ENCODE peak calls at places on chromosomes 16 and 17, in four cellular contexts. Z is left ventricle myocardium inferior, G is cardiac muscle cell, H is adrenal gland. X is an unnamed sample.
A peak's percentile ranks its signal among the peaks of the same experiment; 100 is the strongest.

GRCh38 chr16:53080345-53081031 is 25.7 kb downstream of the CHD9 start:
- DNase-seq in Z (peak; percentile 61), G (peak; percentile 90), H (peak; percentile 83), X (no peak)

GRCh38 chr17:34542700-34543336 is 36.6 kb upstream of the TMEM132E start:
- DNase-seq in G (peak; percentile 22), H (no peak), Z (no peak), X (peak; percentile 36)

GRCh38 chr17:35479271-35479670 is 30.7 kb upstream of the SLFN13 start:
- DNase-seq in H (no peak), Z (no peak), G (no peak), X (no peak)

GRCh38 chr16:4433914-4434787 is 8.5 kb downstream of the DNAJA3 start:
- DNase-seq in H (no peak), Z (no peak), G (no peak), X (no peak)

GRCh38 chr17:2028234-2028614 is 1.7 kb upstream of the DPH1 start:
- DNase-seq in G (no peak), H (no peak), Z (no peak), X (no peak)

GRCh38 chr16:14248791-14249190 is 177.7 kb downstream of the MRTFB start:
- DNase-seq in G (no peak), H (no peak), Z (no peak), X (no peak)

GRCh38 chr16:57531253-57531575 is 5.2 kb downstream of the CCDC102A start:
- DNase-seq in G (no peak), Z (no peak), H (no peak), X (no peak)

GRCh38 chr17:41739661-41740352 is 5.4 kb upstream of the HAP1 start:
- DNase-seq in Z (no peak), G (no peak), H (no peak), X (no peak)

GRCh38 chr17:30104575-30105339 is 11.9 kb upstream of the NSRP1 start:
- DNase-seq in H (peak; percentile 81), G (peak; percentile 91), Z (peak; percentile 62), X (peak; percentile 57)

GRCh38 chr16:69240336-69240735 is 53.4 kb downstream of the SNTB2 start:
- DNase-seq in H (no peak), G (no peak), Z (no peak), X (no peak)

GRCh38 chr17:28124962-28125361 is 82.5 kb downstream of the NLK start:
- DNase-seq in Z (no peak), G (no peak), H (no peak), X (no peak)

GRCh38 chr16:47058295-47059086 is 85.0 kb upstream of the DNAJA2 start:
- DNase-seq in Z (no peak), H (peak; percentile 54), G (peak; percentile 54), X (no peak)

GRCh38 chr17:66281671-66282369 is 20.6 kb upstream of the PRKCA start:
- DNase-seq in H (no peak), G (no peak), Z (no peak), X (no peak)

GRCh38 chr17:61406871-61407210 is 7.2 kb downstream of the TBX2 start:
- DNase-seq in Z (no peak), H (peak; percentile 8), G (no peak), X (no peak)

GRCh38 chr17:12089809-12090384 is 69.2 kb downstream of the MAP2K4 start:
- DNase-seq in G (peak; percentile 28), H (no peak), Z (no peak), X (no peak)

GRCh38 chr16:84138824-84139627 is 6.0 kb downstream of the HSDL1 start:
- DNase-seq in H (peak; percentile 47), G (no peak), Z (no peak), X (no peak)

GRCh38 chr16:10868562-10869469 is 8.2 kb upstream of the CIITA start:
- DNase-seq in H (peak; percentile 42), Z (peak; percentile 52), G (no peak), X (no peak)

GRCh38 chr16:59030923-59031485 is 296.9 kb upstream of the GOT2 start:
- DNase-seq in G (no peak), H (no peak), Z (no peak), X (no peak)

GRCh38 chr17:1239210-1239609 is 31.0 kb upstream of the BHLHA9 start:
- DNase-seq in Z (no peak), H (no peak), G (peak; percentile 93), X (no peak)

GRCh38 chr16:12796498-12796897 is 7.2 kb downstream of the CPPED1 start:
- DNase-seq in G (no peak), Z (no peak), H (no peak), X (no peak)

GRCh38 chr17:49632201-49632600 is 45.7 kb downstream of the SPOP start:
- DNase-seq in Z (no peak), H (no peak), G (no peak), X (no peak)

GRCh38 chr17:83195330-83196087 is 116.1 kb downstream of the METRNL start:
- DNase-seq in G (peak; percentile 34), Z (peak; percentile 60), H (peak; percentile 13), X (no peak)

GRCh38 chr17:73586921-73587680 is 57.1 kb downstream of the SDK2 start:
- DNase-seq in G (no peak), H (peak; percentile 58), Z (peak; percentile 48), X (no peak)

GRCh38 chr17:83100220-83100852 is 20.9 kb downstream of the METRNL start:
- DNase-seq in Z (no peak), H (peak; percentile 73), G (no peak), X (no peak)

GRCh38 chr17:82882715-82883446 is 43.1 kb upstream of the ZNF750 start:
- DNase-seq in H (peak; percentile 32), Z (no peak), G (no peak), X (peak; percentile 88)

GRCh38 chr16:81901483-81901882 is 109.8 kb downstream of the SDR42E1 start:
- DNase-seq in H (peak; percentile 37), G (no peak), Z (no peak), X (no peak)

GRCh38 chr16:17396762-17397498 is 73.8 kb downstream of the XYLT1 start:
- DNase-seq in G (peak; percentile 89), Z (no peak), H (peak; percentile 76), X (peak; percentile 43)

GRCh38 chr17:6752068-6752909 is 3.6 kb upstream of the XAF1 start:
- DNase-seq in H (peak; percentile 51), Z (no peak), G (peak; percentile 100), X (no peak)

GRCh38 chr17:37261286-37261685 is 114.5 kb upstream of the C17orf78 start:
- DNase-seq in Z (no peak), H (no peak), G (peak; percentile 50), X (no peak)

GRCh38 chr17:82936768-82937171 is 96.9 kb upstream of the ZNF750 start:
- DNase-seq in G (no peak), Z (peak; percentile 12), H (peak; percentile 9), X (no peak)

GRCh38 chr17:49977463-49978389 is 8.7 kb downstream of the DLX4 start:
- DNase-seq in G (no peak), Z (no peak), H (no peak), X (no peak)

GRCh38 chr17:3033741-3034577 is 29.4 kb downstream of the OR1D5 start:
- DNase-seq in H (no peak), G (no peak), Z (no peak), X (no peak)

GRCh38 chr16:79430129-79430789 is 170.3 kb downstream of the MAF start:
- DNase-seq in G (no peak), Z (no peak), H (no peak), X (no peak)

GRCh38 chr17:38608648-38609047 is 2.9 kb upstream of the SRCIN1 start:
- DNase-seq in G (no peak), H (no peak), Z (no peak), X (no peak)

GRCh38 chr17:47742319-47743181 is 9.5 kb downstream of the TBX21 start:
- DNase-seq in H (no peak), Z (no peak), G (peak; percentile 19), X (peak; percentile 34)

GRCh38 chr17:82804442-82805191 is 35.2 kb downstream of the ZNF750 start:
- DNase-seq in G (peak; percentile 79), H (peak; percentile 49), Z (peak; percentile 86), X (no peak)

GRCh38 chr16:64882385-64882784 is 239.5 kb downstream of the CDH11 start:
- DNase-seq in Z (peak; percentile 27), G (peak; percentile 13), H (peak; percentile 37), X (no peak)

GRCh38 chr16:64880994-64881393 is 240.9 kb downstream of the CDH11 start:
- DNase-seq in Z (no peak), H (no peak), G (peak; percentile 30), X (no peak)

DNA sequence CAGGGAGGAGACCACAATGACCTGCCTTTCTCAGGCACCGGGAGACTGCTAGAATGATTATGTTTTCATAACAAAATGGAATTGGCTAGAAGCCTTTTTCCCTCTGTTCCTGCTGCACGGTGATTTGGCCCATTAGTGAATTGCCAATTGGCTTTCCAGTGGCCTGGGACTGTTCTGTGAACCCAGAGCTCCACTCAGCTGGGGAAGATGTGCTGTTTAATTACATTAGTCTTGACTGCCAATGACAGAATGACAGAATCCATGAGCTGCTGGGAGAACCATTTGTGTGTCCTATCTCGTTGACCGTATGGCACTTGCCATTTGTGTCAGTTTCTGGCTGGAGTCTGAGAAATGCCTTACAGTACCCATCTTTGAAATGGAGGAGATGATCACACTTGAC is 242.9 kb downstream of the CDH11 start:
- DNase-seq in H (no peak), Z (no peak), G (no peak), X (no peak)
- H3K9me3 ChIP-seq in H (no peaks in the 10 kb centered on the region), Z (no peaks in the 10 kb centered on the region), G (no peaks in the 10 kb centered on the region), X (peaks cover 4% of the 10 kb centered on the region)

GRCh38 chr16:35440875-35441274 is 1981.5 kb downstream of the TP53TG3F start:
- DNase-seq in G (no peak), Z (no peak), H (no peak), X (no peak)
- H3K9me3 ChIP-seq in G (no peaks in the 10 kb centered on the region), Z (peaks cover 34% of the 10 kb centered on the region), H (no peaks in the 10 kb centered on the region), X (peaks cover 16% of the 10 kb centered on the region)

GRCh38 chr17:16622540-16623277 is 30.9 kb downstream of the ZNF624 start:
- DNase-seq in H (no peak), G (no peak), Z (no peak), X (no peak)
- H3K9me3 ChIP-seq in H (peaks cover 4% of the 10 kb centered on the region), G (peaks cover 7% of the 10 kb centered on the region), Z (peaks cover 100% of the 10 kb centered on the region), X (peaks cover 88% of the 10 kb centered on the region)

GRCh38 chr16:35750701-35751104 is 2291.3 kb downstream of the TP53TG3F start:
- DNase-seq in G (no peak), H (no peak), Z (no peak), X (no peak)

GRCh38 chr16:35752012-35752772 is 2292.8 kb downstream of the TP53TG3F start:
- DNase-seq in G (no peak), Z (no peak), H (no peak), X (no peak)

GRCh38 chr16:35750157-35750689 is 2290.8 kb downstream of the TP53TG3F start:
- DNase-seq in H (no peak), G (no peak), Z (no peak), X (no peak)

GRCh38 chr16:35752773-35753558 is 2293.6 kb downstream of the TP53TG3F start:
- DNase-seq in H (no peak), G (no peak), Z (no peak), X (no peak)

DNA sequence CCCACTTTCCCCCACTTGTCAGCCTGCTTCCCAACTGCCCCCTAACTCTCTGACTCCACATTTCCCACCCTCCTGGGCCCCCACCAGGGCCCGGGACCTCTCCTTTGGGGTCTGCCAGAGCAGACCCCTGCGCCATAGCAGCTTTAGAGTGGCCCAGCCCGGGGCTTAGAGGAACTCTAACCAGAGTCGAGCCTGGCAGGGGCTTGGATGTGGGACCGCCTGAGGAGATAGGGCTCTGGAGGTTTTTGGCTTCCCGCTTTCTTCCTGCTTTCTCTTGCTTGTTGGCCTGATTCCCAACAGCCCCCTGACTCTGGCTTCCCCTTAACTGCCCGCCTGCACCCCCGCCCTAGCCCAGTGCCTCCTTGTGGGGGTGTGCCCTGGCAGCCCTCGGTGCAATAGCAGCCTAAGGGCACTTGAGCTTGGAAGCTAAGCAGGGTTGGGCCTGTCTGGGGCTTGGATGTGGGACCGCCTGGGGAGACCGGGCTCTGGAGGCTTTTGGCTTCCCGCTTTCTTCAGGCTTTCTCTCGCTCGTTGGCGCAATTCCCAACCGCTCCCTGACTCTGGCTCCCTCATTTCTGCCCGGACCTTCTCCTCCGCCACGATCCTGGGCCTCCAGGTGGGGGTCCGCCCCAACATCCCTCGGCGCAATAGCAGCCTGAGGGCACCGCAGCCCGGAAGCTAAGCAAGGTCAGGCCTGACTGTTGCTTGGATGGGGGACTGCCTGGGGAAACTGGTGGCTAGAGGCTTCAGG is 2292.0 kb downstream of the TP53TG3F start:
- DNase-seq in Z (no peak), G (no peak), H (no peak), X (no peak)
- H3K9me3 ChIP-seq in Z (no peaks in the 10 kb centered on the region), G (no peaks in the 10 kb centered on the region), H (no peaks in the 10 kb centered on the region), X (peaks cover 61% of the 10 kb centered on the region)

X was measured in CD4-positive, alpha-beta T cell.